ENCODE peak calls at places on chromosomes 4 and X, in six cellular contexts. J is stimulated activated naive CD4-positive, alpha-beta T cell; Y is nephron progenitor cell; S is M059J; G is activated T-helper 1 cell treated with anti-CD3 and anti-CD28 coated beads, Interleukin-2, amount 50 U/mL, for 16 hours; W is fibroblast of gingiva. L is an unnamed sample.

GRCh38 chrX:7156879-7157278 is 8.9 kb upstream of the PUDP start:
- DNase-seq in S (no peak), Y (no peak), W (no peak), G (no peak), J (no peak), L (no peak)

GRCh38 chrX:132810488-132810887 is 147.9 kb downstream of the HS6ST2 start:
- DNase-seq in W (no peak), G (no peak), J (no peak), Y (no peak), S (no peak), L (no peak)

GRCh38 chr4:76674995-76675394 is 222.9 kb downstream of the SOWAHB start:
- DNase-seq in Y (no peak), G (no peak), S (no peak), W (no peak), J (no peak), L (no peak)

GRCh38 chrX:46130246-46130645 is 415.0 kb downstream of the ZNF674 start:
- DNase-seq in W (no peak), S (no peak), G (no peak), Y (peak; percentile 8), J (no peak), L (no peak)

GRCh38 chr4:78776031-78776728 is at the start of gene BMP2K:
- DNase-seq in S (peak; percentile 60), G (peak; percentile 70), J (peak; percentile 84), W (peak; percentile 78), Y (peak; percentile 89), L (no peak)

GRCh38 chr4:40333921-40334352 is 1.2 kb upstream of the CHRNA9 start:
- DNase-seq in W (peak; percentile 83), J (no peak), S (peak; percentile 86), Y (no peak), G (no peak), L (no peak)

GRCh38 chrX:109629310-109629709 is 4.3 kb upstream of the KCNE5 start:
- DNase-seq in W (no peak), J (no peak), S (no peak), G (no peak), Y (no peak), L (no peak)

GRCh38 chrX:151702741-151703352 is 7.6 kb downstream of the PRRG3 start:
- DNase-seq in J (no peak), W (no peak), G (no peak), S (no peak), Y (no peak), L (no peak)

GRCh38 chr4:7419961-7420660 is 14.6 kb downstream of the PSAPL1 start:
- DNase-seq in W (no peak), G (no peak), J (no peak), S (no peak), Y (no peak), L (no peak)

GRCh38 chrX:80817002-80817401 is 7.3 kb upstream of the BRWD3 start:
- DNase-seq in S (peak; percentile 34), Y (no peak), W (no peak), J (no peak), G (no peak), L (no peak)

GRCh38 chr4:126799971-126800722 is 832.6 kb upstream of the INTU start:
- DNase-seq in G (no peak), J (no peak), Y (no peak), W (peak; percentile 54), S (no peak), L (no peak)

GRCh38 chr4:15451866-15452765 is 17.6 kb upstream of the CC2D2A start:
- DNase-seq in W (peak; percentile 94), S (peak; percentile 94), G (no peak), J (no peak), Y (no peak), L (peak; percentile 92)

GRCh38 chrX:131778269-131779218 is 234.7 kb downstream of the OR13H1 start:
- DNase-seq in S (peak; percentile 9), Y (no peak), J (no peak), W (no peak), G (peak; percentile 46), L (no peak)

GRCh38 chrX:55118574-55118973 is 29.8 kb downstream of the PAGE2 start:
- DNase-seq in Y (no peak), G (no peak), W (no peak), S (no peak), J (no peak), L (no peak)

GRCh38 chr4:7591409-7592063 is 156.8 kb upstream of the PSAPL1 start:
- DNase-seq in Y (no peak), W (no peak), J (no peak), G (no peak), S (no peak), L (no peak)

L was measured in AG04449.